ENCODE peak calls at places on chromosomes 5 and 9, in seven cellular contexts. K is body of pancreas, E is tibial nerve, H is esophagus squamous epithelium, X is A549, B is lower leg skin, A is right lobe of liver. G is an unnamed sample.

GRCh38 chr9:133342083-133342406 is 5.9 kb downstream of the MED22 start:
- DNase-seq in A (no peak), H (no peak), B (no peak), X (no peak), E (no peak), K (no peak), G (no peak)

GRCh38 chr5:110823571-110823970 is 84.8 kb downstream of the SLC25A46 start:
- DNase-seq in E (no peak), K (no peak), H (no peak), B (no peak), A (no peak), X (no peak), G (no peak)

GRCh38 chr9:84669293-84670105 is at the start of gene NTRK2:
- DNase-seq in E (peak), K (peak), H (no peak), B (peak), X (no peak), A (peak), G (no peak)

GRCh38 chr9:136287960-136288753 is 15.7 kb downstream of the CCDC187 start:
- DNase-seq in K (no peak), H (no peak), B (no peak), A (peak), X (no peak), E (no peak), G (no peak)

GRCh38 chr9:127049044-127049443 is 73.4 kb downstream of the ANGPTL2 start:
- DNase-seq in A (no peak), H (no peak), E (no peak), K (peak), X (peak), B (no peak), G (peak)

GRCh38 chr9:26687421-26687820 is 205.2 kb downstream of the CAAP1 start:
- DNase-seq in K (no peak), B (no peak), E (no peak), X (no peak), A (no peak), H (no peak), G (no peak)

GRCh38 chr5:151357792-151358191 is 10.4 kb upstream of the SLC36A2 start:
- DNase-seq in A (no peak), K (no peak), E (no peak), H (no peak), B (no peak), X (no peak), G (no peak)

GRCh38 chr9:21569721-21570120 is 87.6 kb upstream of the IFNE start:
- DNase-seq in B (no peak), A (no peak), K (no peak), E (no peak), H (no peak), X (no peak), G (no peak)

GRCh38 chr9:112669326-112669725 is 48.6 kb downstream of the INIP start:
- DNase-seq in A (no peak), K (no peak), B (no peak), E (no peak), H (no peak), X (no peak), G (no peak)

GRCh38 chr5:169003721-169004481 is 297.0 kb downstream of the SLIT3 start:
- DNase-seq in B (no peak), E (no peak), K (no peak), H (no peak), X (no peak), A (no peak), G (peak)

GRCh38 chr9:124281934-124282351 is 24.2 kb downstream of the NEK6 start:
- DNase-seq in A (no peak), H (no peak), K (no peak), E (no peak), B (no peak), X (no peak), G (no peak)

GRCh38 chr9:32644698-32645097 is 9.2 kb upstream of the TAF1L start:
- DNase-seq in H (no peak), A (no peak), B (no peak), E (no peak), X (no peak), K (no peak), G (no peak)

GRCh38 chr5:19210886-19211285 is 777.1 kb downstream of the CDH18 start:
- DNase-seq in B (no peak), K (no peak), H (no peak), X (no peak), A (no peak), E (no peak), G (no peak)

GRCh38 chr5:26761040-26761439 is 277.3 kb downstream of the CDH9 start:
- DNase-seq in X (no peak), A (no peak), H (no peak), B (no peak), E (no peak), K (no peak), G (no peak)

GRCh38 chr5:142655339-142656267 is 30.3 kb downstream of the FGF1 start:
- DNase-seq in H (no peak), X (peak), A (peak), E (peak), K (peak), B (peak), G (peak)

GRCh38 chr5:24633705-24634325 is 11.0 kb downstream of the CDH10 start:
- DNase-seq in A (no peak), K (no peak), H (no peak), E (no peak), B (no peak), X (peak), G (no peak)

GRCh38 chr5:180353963-180354574 is 933 bp upstream of the GFPT2 start:
- DNase-seq in B (no peak), A (no peak), K (no peak), E (no peak), H (no peak), X (no peak), G (no peak)

GRCh38 chr9:135886147-135886981 is 21.0 kb downstream of the CAMSAP1 start:
- DNase-seq in A (no peak), K (no peak), H (no peak), E (no peak), B (no peak), X (no peak), G (no peak)

GRCh38 chr9:127629468-127630081 is 17.5 kb downstream of the STXBP1 start:
- DNase-seq in A (no peak), B (no peak), X (no peak), K (no peak), H (no peak), E (no peak), G (no peak)

GRCh38 chr9:22514866-22515265 is 68.2 kb downstream of the DMRTA1 start:
- DNase-seq in X (no peak), B (no peak), E (no peak), K (no peak), A (no peak), H (no peak), G (no peak)

GRCh38 chr5:175524211-175524610 is 45.9 kb downstream of the SFXN1 start:
- DNase-seq in H (no peak), A (no peak), E (no peak), K (no peak), B (no peak), X (no peak), G (no peak)

GRCh38 chr9:124077915-124078572 is 66.5 kb downstream of the LHX2 start:
- DNase-seq in A (peak), B (no peak), X (no peak), E (no peak), K (peak), H (no peak), G (no peak)

GRCh38 chr9:108640211-108640610 is 215.6 kb downstream of the ACTL7B start:
- DNase-seq in E (no peak), H (no peak), A (no peak), X (no peak), K (no peak), B (no peak), G (no peak)

GRCh38 chr5:96936431-96937221 is 746 bp downstream of the LNPEP start:
- DNase-seq in B (peak), H (peak), X (peak), A (peak), K (peak), E (no peak), G (peak)

GRCh38 chr9:101047848-101048402 is 19.4 kb downstream of the PLPPR1 start:
- DNase-seq in H (no peak), B (no peak), A (no peak), X (no peak), E (no peak), K (no peak), G (no peak)
- TF ChIP-seq POLR2A in H (no peak), B (no peak), A (no peak), X (no peak), E (no peak), K (no peak), G (no peak)

DNA sequence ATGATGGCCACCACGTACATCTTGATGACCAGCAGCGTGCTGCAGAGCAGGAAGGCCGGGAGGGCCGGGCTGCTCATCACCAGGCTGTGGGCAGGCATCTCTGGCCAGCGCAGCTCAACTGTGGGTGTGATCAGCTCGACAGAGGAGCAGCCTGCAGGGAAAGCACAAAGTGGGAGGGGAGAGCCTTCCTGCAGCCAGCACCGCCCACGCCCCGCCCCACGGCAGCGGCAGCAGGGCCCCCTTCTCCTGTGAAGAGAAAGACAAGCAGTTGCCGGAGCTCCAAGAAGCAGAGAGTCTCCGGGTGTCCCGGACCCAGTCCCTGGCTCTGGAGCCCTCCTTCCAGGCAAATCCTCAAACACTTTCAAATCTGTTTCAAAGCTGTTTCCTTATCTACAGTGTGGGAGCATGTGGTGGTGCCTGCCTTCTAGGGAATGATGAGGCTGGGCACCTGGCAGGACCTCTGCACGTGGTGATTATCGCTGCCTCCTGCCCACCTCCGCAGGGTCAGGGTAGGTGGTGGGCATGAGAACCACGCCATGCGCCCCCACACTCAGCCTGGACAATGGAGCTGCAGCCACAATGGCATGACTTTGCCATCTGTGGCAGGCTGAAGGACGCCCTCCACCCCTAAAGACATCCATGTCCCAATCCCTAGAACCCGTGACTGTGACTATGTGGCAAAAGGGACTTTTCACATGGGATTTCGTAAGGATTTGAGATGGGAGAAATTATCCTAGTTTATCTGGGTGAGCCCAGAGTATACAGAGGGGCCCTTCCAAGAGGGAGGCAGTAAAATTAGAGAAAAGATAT is at the start of gene PTGES:
- DNase-seq in K (peak), A (peak), X (peak), H (no peak), B (peak), E (peak), G (peak)
- TF ChIP-seq POLR2A in K (no peak), A (no peak), X (peak), H (peak), B (no peak), E (no peak), G (no peak)

GRCh38 chr5:98775246-98775961 is 1.9 kb downstream of the RGMB start:
- DNase-seq in H (no peak), B (no peak), E (no peak), K (no peak), X (no peak), A (no peak), G (no peak)

GRCh38 chr5:98775962-98776687 is 2.7 kb downstream of the RGMB start:
- DNase-seq in X (no peak), K (no peak), A (no peak), B (no peak), H (no peak), E (no peak), G (no peak)

GRCh38 chr5:98773214-98773463 is 324 bp upstream of the RGMB start:
- DNase-seq in B (no peak), K (no peak), X (no peak), H (no peak), E (no peak), A (no peak), G (no peak)

GRCh38 chr5:98773464-98774191 is at the start of gene RGMB:
- DNase-seq in E (peak), K (peak), X (peak), B (peak), A (peak), H (peak), G (peak)

GRCh38 chr5:98774192-98775046 is 956 bp downstream of the RGMB start:
- DNase-seq in E (no peak), X (peak), A (peak), B (peak), H (peak), K (peak), G (peak)
- TF ChIP-seq POLR2A in E (no peak), X (no peak), A (peak), B (no peak), H (no peak), K (peak), G (no peak)

GRCh38 chr9:137396227-137396626 is 26.7 kb downstream of the EXD3 start:
- DNase-seq in E (no peak), H (no peak), A (no peak), X (peak), K (no peak), B (no peak), G (no peak)
- TF ChIP-seq POLR2A in E (no peak), H (no peak), A (no peak), X (no peak), K (no peak), B (no peak), G (no peak)

GRCh38 chr5:1897386-1897785 is 14.7 kb upstream of the IRX4 start:
- DNase-seq in H (no peak), B (no peak), A (no peak), E (no peak), X (no peak), K (no peak), G (no peak)
- TF ChIP-seq POLR2A in H (no peak), B (no peak), A (no peak), E (no peak), X (no peak), K (no peak), G (no peak)

GRCh38 chr9:96256800-96257199 is 45.2 kb downstream of the HSD17B3 start:
- DNase-seq in H (no peak), K (no peak), E (no peak), A (no peak), B (no peak), X (no peak), G (no peak)
- TF ChIP-seq POLR2A in H (no peak), K (no peak), E (no peak), A (no peak), B (no peak), X (no peak), G (no peak)

DNA sequence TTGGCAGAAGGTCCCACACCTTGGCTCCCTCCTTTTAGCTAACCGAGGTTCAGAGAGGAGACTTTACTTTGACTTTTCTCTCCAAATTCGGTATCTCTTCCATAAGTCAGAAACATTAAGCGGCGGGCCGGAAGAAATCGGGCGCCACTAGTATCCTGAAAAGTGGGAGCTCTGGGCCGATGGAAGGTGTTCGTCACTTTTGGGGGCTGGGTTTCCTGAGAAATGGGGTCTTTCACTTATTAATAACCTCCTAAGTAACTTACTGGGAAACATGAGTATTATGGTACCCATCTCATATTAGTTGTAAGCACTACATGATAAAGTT is 716 bp downstream of the STX17 start:
- DNase-seq in K (no peak), B (no peak), H (no peak), X (no peak), A (no peak), E (peak), G (no peak)
- TF ChIP-seq POLR2A in K (no peak), B (no peak), H (no peak), X (no peak), A (no peak), E (no peak), G (no peak)

DNA sequence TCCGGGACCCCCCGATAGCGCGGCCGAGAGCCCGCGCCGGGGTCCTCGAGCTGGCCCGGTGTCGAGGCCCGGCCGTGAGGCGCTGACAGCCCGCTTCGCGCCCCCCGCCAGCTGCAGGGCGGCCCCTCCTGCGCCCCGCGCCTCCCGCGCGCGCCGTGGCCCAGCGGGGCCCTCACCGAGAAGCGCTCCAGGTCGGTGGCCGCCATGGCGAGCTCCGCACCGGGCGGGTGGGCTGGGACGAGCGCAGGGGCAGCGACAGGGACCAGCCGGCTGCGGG is 169 bp downstream of the SEPTIN8 start:
- DNase-seq in A (no peak), H (no peak), E (no peak), K (no peak), B (no peak), X (no peak), G (no peak)
- TF ChIP-seq POLR2A in A (no peak), H (no peak), E (no peak), K (no peak), B (no peak), X (no peak), G (no peak)

GRCh38 chr5:178207917-178208280 is 3.6 kb downstream of the HNRNPAB start:
- DNase-seq in A (no peak), H (no peak), X (no peak), K (no peak), B (no peak), E (no peak), G (no peak)

GRCh38 chr5:178206166-178207101 is 2.1 kb downstream of the HNRNPAB start:
- DNase-seq in K (peak), X (no peak), A (no peak), E (no peak), B (no peak), H (no peak), G (no peak)

GRCh38 chr5:178208540-178209227 is 4.4 kb downstream of the HNRNPAB start:
- DNase-seq in K (peak), H (no peak), B (no peak), X (peak), A (no peak), E (no peak), G (no peak)

GRCh38 chr5:178205749-178206047 is 1.4 kb downstream of the HNRNPAB start:
- DNase-seq in K (no peak), E (no peak), B (no peak), A (no peak), H (no peak), X (no peak), G (no peak)

GRCh38 chr5:178207183-178207916 is 3.0 kb downstream of the HNRNPAB start:
- DNase-seq in A (no peak), B (no peak), X (no peak), E (no peak), H (no peak), K (peak), G (no peak)
- TF ChIP-seq POLR2A in A (no peak), B (no peak), X (no peak), E (no peak), H (no peak), K (no peak), G (no peak)

DNA sequence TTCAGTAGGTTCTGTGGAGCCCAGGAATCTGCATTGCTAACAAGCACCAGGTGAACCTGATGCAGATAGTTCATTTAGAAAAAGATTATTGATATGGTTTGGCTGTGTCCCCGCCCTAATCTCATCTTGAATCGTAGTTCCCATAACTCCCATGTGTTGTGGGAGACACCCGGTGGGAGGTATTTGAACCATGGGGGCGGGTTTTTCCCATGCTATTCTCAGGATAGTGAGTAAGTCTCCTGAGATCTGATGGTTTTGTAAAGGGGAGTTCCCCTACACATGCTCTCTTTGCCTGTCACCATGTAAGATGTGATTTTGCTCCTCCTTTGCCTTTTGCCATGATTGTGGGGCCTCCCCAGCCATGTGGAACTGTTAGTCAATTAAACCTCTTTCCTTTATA is 212.0 kb downstream of the RAB3C start:
- DNase-seq in K (no peak), A (no peak), X (no peak), E (no peak), B (no peak), H (no peak), G (no peak)
- TF ChIP-seq POLR2A in K (no peak), A (no peak), X (no peak), E (no peak), B (no peak), H (no peak), G (no peak)